ENCODE peak calls at places on chromosomes 11 and 22, in eight cellular contexts. Q is stimulated activated naive B cell treated with anti-CD40 and anti-IgM and Interleukin-4, amounts not matched to agents 10 μg/mL and 1 μg/mL and 100 μg/mL, for 72 hours; C is stimulated activated CD4-positive, alpha-beta T cell treated with anti-CD3 and anti-CD28 coated beads, TNF-alpha, amount 100 ng/mL, for 1 hour; L is epithelial cell of proximal tubule; K is progenitor cell of endocrine pancreas; I is lower leg skin; T is choroid plexus epithelial cell; D is stimulated activated CD8-positive, alpha-beta memory T cell treated with anti-CD3 and anti-CD28 coated beads, Interleukin-4, amount 100 ng/mL, for 48 hours. R is an unnamed sample.

GRCh38 chr22:20239951-20240773 is 28.0 kb downstream of the RTN4R start:
- DNase-seq in T (peak), L (no peak), C (no peak), K (no peak), I (no peak), Q (no peak), D (no peak), R (no peak)

GRCh38 chr11:124920870-124921609 is 2.0 kb downstream of the HEPN1 start:
- DNase-seq in D (peak), T (peak), C (peak), L (no peak), K (peak), I (peak), Q (peak), R (peak)

GRCh38 chr22:25709758-25710157 is 32.2 kb upstream of the MYO18B start:
- DNase-seq in K (no peak), I (no peak), L (no peak), T (no peak), C (no peak), D (peak), Q (no peak), R (no peak)

GRCh38 chr11:120431633-120432032 is 79.9 kb upstream of the GRIK4 start:
- DNase-seq in T (peak), L (peak), Q (no peak), I (no peak), D (no peak), K (no peak), C (no peak), R (no peak)

GRCh38 chr22:21887841-21888240 is 20.4 kb upstream of the MAPK1 start:
- DNase-seq in D (no peak), T (no peak), Q (no peak), K (no peak), L (no peak), C (no peak), I (no peak), R (no peak)

GRCh38 chr22:43627485-43628252 is 184.4 kb downstream of the EFCAB6 start:
- DNase-seq in L (no peak), I (peak), K (no peak), Q (no peak), T (no peak), C (no peak), D (no peak), R (no peak)

GRCh38 chr22:44549021-44549420 is 51.0 kb upstream of the RTL6 start:
- DNase-seq in L (no peak), Q (no peak), I (peak), C (no peak), D (no peak), T (no peak), K (no peak), R (no peak)

GRCh38 chr22:20904008-20904979 is 12.9 kb upstream of the CRKL start:
- DNase-seq in Q (no peak), C (no peak), I (no peak), L (peak), K (no peak), D (no peak), T (peak), R (no peak)